ENCODE peak calls at places on chromosome 4, in nine cellular contexts. Y is uterus, Z is H54, P is GM12892, J is HCT116, V is GM12891, M is tibial nerve, C is IMR-90, D is A549. O is an unnamed sample.

GRCh38 chr4:99395595-99396364 is 39.4 kb downstream of the ADH7 start:
- DNase-seq in Y (no peak), Z (no peak), P (no peak), J (no peak), V (no peak), M (no peak), C (peak; percentile 67), D (no peak), O (no peak)

GRCh38 chr4:31100551-31100950 is 380.4 kb downstream of the PCDH7 start:
- DNase-seq in Y (no peak), Z (no peak), P (no peak), J (no peak), V (no peak), M (no peak), C (peak; percentile 67), D (no peak), O (no peak)

GRCh38 chr4:52051615-52052474 is 741 bp downstream of the SPATA18 start:
- DNase-seq in Y (peak; percentile 47), Z (no peak), P (peak; percentile 34), J (no peak), V (peak; percentile 32), M (peak; percentile 25), C (peak; percentile 89), D (peak; percentile 62), O (no peak)

GRCh38 chr4:168511780-168512467 is 15.1 kb downstream of the PALLD start:
- DNase-seq in Y (no peak), Z (no peak), P (no peak), J (no peak), V (no peak), M (no peak), C (no peak), D (no peak), O (no peak)

GRCh38 chr4:81314196-81314896 is 99.3 kb upstream of the PRKG2 start:
- DNase-seq in Y (no peak), Z (no peak), P (no peak), J (no peak), V (no peak), M (no peak), C (peak; percentile 91), D (no peak), O (no peak)

GRCh38 chr4:107183155-107183774 is 147.2 kb upstream of the DKK2 start:
- DNase-seq in Y (no peak), Z (no peak), P (no peak), J (peak; percentile 55), V (no peak), M (no peak), C (peak; percentile 58), D (peak; percentile 2), O (peak; percentile 57)

GRCh38 chr4:120636120-120636630 is 286.4 kb downstream of the PRDM5 start:
- DNase-seq in Y (no peak), Z (no peak), P (no peak), J (no peak), V (no peak), M (no peak), C (no peak), D (no peak), O (no peak)

GRCh38 chr4:98113005-98113404 is 30.3 kb downstream of the STPG2 start:
- DNase-seq in Y (no peak), Z (no peak), P (no peak), J (peak; percentile 6), V (no peak), M (no peak), C (peak; percentile 25), D (no peak), O (peak; percentile 16)

GRCh38 chr4:142435599-142436235 is 410.4 kb downstream of the INPP4B start:
- DNase-seq in Y (no peak), Z (no peak), P (no peak), J (no peak), V (no peak), M (no peak), C (no peak), D (no peak), O (no peak)

GRCh38 chr4:144809056-144809640 is 163.2 kb downstream of the HHIP start:
- DNase-seq in Y (no peak), Z (no peak), P (no peak), J (no peak), V (no peak), M (no peak), C (no peak), D (no peak), O (no peak)

GRCh38 chr4:160143574-160143973 is 1040.7 kb downstream of the RAPGEF2 start:
- DNase-seq in Y (no peak), Z (no peak), P (no peak), J (no peak), V (no peak), M (no peak), C (no peak), D (no peak), O (no peak)

GRCh38 chr4:118268780-118269179 is 84.0 kb downstream of the PRSS12 start:
- DNase-seq in Y (no peak), Z (no peak), P (no peak), J (no peak), V (no peak), M (no peak), C (no peak), D (no peak), O (no peak)

GRCh38 chr4:118270492-118270891 is 82.3 kb downstream of the PRSS12 start:
- DNase-seq in Y (no peak), Z (no peak), P (no peak), J (peak; percentile 35), V (no peak), M (peak; percentile 37), C (peak; percentile 66), D (peak; percentile 23), O (peak; percentile 56)

GRCh38 chr4:118264096-118264495 is 88.7 kb downstream of the PRSS12 start:
- DNase-seq in Y (no peak), Z (no peak), P (no peak), J (no peak), V (no peak), M (no peak), C (no peak), D (no peak), O (no peak)

GRCh38 chr4:118265312-118266144 is 87.3 kb downstream of the PRSS12 start:
- DNase-seq in Y (no peak), Z (no peak), P (no peak), J (no peak), V (no peak), M (no peak), C (no peak), D (no peak), O (peak; percentile 38)
- TF ChIP-seq POLR2A in Y (no peak), Z (no peak), P (no peak), J (no peak), V (no peak), M (no peak), C (no peak), D (no peak), O (no peak)

GRCh38 chr4:128287871-128288688 is 467 bp upstream of the PGRMC2 start:
- DNase-seq in Y (peak; percentile 100), Z (peak; percentile 65), P (peak; percentile 69), J (peak; percentile 94), V (peak; percentile 88), M (peak; percentile 100), C (peak; percentile 99), D (peak; percentile 83), O (peak; percentile 100)
- TF ChIP-seq POLR2A in Y (peak; percentile 69), Z (peak; percentile 81), P (peak; percentile 81), J (no peak), V (peak; percentile 64), M (peak; percentile 73), C (peak; percentile 70), D (peak; percentile 75), O (peak; percentile 99)

DNA sequence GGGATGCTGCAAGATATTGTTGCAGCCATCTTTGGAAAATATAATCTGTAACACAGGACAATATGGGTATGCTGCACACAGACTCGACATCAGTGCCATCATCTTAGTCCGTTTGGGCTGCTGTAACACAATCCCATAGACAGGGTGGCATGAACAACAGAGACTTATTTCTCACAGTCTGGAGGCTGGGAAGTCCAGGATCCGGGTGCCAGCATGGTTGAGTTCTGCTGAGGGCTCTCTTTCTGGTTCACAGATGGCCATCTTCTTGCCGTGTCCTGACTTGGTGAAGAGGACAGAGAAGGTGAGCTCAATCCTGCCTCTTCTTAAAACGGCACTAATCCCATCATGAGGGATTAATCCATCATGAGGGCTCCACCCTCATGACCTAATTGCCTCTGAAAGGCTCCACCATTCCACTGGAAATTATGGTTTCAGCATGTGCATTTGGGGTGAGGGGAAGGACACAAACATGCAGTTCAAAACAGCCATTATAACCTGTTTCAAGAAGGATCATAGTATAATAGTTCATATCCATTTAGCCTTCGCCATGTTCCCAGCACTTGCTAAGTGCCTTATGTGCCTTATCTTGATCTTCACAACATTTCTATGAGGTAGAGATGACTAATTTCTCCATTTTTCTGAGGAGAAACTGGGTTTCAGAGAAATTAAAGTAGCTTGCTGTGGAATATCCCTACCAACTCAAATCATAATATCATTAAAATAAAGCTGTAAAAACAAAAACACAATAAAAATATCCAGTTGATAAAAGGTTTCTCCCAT is 27.9 kb upstream of the SPP1 start:
- DNase-seq in Y (no peak), Z (no peak), P (no peak), J (no peak), V (no peak), M (no peak), C (no peak), D (no peak), O (no peak)
- TF ChIP-seq POLR2A in Y (no peak), Z (no peak), P (no peak), J (no peak), V (no peak), M (no peak), C (no peak), D (no peak), O (no peak)

DNA sequence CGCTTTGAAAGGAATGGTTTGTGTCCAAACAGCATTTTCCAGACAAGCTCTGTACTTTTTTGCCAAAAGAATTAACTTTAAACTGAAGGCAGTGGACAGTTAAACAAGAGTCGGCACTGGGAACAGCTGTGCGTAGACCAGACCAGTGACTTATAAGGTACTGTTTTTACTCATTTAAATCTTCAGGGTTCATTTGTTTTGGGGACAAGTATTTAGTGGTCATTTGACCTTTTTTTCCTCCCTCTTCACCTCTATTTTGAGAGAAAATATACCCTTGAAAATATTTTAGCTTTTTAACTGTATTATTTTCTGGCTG is 303.8 kb downstream of the ARHGAP24 start:
- DNase-seq in Y (no peak), Z (no peak), P (no peak), J (no peak), V (no peak), M (no peak), C (peak; percentile 38), D (no peak), O (no peak)
- TF ChIP-seq POLR2A in Y (no peak), Z (no peak), P (no peak), J (no peak), V (no peak), M (no peak), C (peak; percentile 46), D (no peak), O (no peak)

O was measured in erythroblast.